ENCODE peak calls at places on chromosomes 13 and 19, in ten cellular contexts. I is cardiac muscle cell, F is neural crest cell, U is HCT116, S is nephron progenitor cell, K is lower lobe of right lung, L is Caco-2, H is epithelial cell of esophagus, R is GM06990, Z is GM13977. T is an unnamed sample.

GRCh38 chr19:29841209-29841558 is 29.4 kb downstream of the CCNE1 start:
- DNase-seq in F (no peak), R (no peak), Z (no peak), U (no peak), L (peak; percentile 67), I (no peak), K (no peak), S (no peak), H (no peak), T (no peak)

GRCh38 chr13:77815330-77815729 is 103.3 kb downstream of the EDNRB start:
- DNase-seq in S (no peak), H (no peak), R (no peak), Z (no peak), I (no peak), K (no peak), L (no peak), F (no peak), U (no peak), T (no peak)

GRCh38 chr19:17910776-17911360 is 21.9 kb upstream of the CCDC124 start:
- DNase-seq in H (no peak), F (no peak), K (no peak), I (no peak), S (no peak), Z (no peak), L (no peak), U (no peak), R (no peak), T (no peak)

GRCh38 chr13:60707878-60708277 is 310.9 kb downstream of the TDRD3 start:
- DNase-seq in I (peak; percentile 23), S (no peak), F (no peak), R (no peak), L (no peak), U (no peak), K (no peak), H (no peak), Z (no peak), T (no peak)

GRCh38 chr13:109667754-109668360 is 118.5 kb downstream of the IRS2 start:
- DNase-seq in S (no peak), I (no peak), H (peak; percentile 34), K (no peak), F (no peak), U (no peak), L (no peak), Z (no peak), R (no peak), T (no peak)

GRCh38 chr13:50914301-50914700 is 4.7 kb downstream of the RNASEH2B start:
- DNase-seq in S (no peak), Z (no peak), I (no peak), R (no peak), U (no peak), L (no peak), K (no peak), H (no peak), F (no peak), T (no peak)

GRCh38 chr19:18438331-18439024 is 545 bp upstream of the ISYNA1 start:
- DNase-seq in F (no peak), I (peak; percentile 80), R (no peak), Z (no peak), K (no peak), H (peak; percentile 69), U (no peak), L (peak; percentile 64), S (peak; percentile 58), T (peak; percentile 40)

GRCh38 chr13:109904218-109904617 is 117.8 kb upstream of the IRS2 start:
- DNase-seq in U (peak; percentile 44), S (no peak), H (peak; percentile 10), R (no peak), Z (no peak), I (no peak), L (no peak), F (no peak), K (no peak), T (no peak)

GRCh38 chr19:22528956-22529355 is 105.2 kb upstream of the ZNF492 start:
- DNase-seq in L (no peak), H (no peak), F (no peak), S (no peak), K (no peak), U (no peak), Z (no peak), I (no peak), R (no peak), T (no peak)

GRCh38 chr19:22530042-22530441 is 104.1 kb upstream of the ZNF492 start:
- DNase-seq in H (no peak), K (no peak), R (no peak), S (no peak), F (no peak), L (no peak), I (no peak), U (no peak), Z (no peak), T (no peak)

GRCh38 chr19:22532388-22533310 is 101.5 kb upstream of the ZNF492 start:
- DNase-seq in R (no peak), F (no peak), Z (no peak), I (no peak), L (no peak), U (no peak), H (no peak), K (peak; percentile 68), S (no peak), T (no peak)

GRCh38 chr19:22533761-22534160 is 100.4 kb upstream of the ZNF492 start:
- DNase-seq in F (no peak), Z (no peak), S (no peak), U (no peak), R (no peak), L (no peak), I (no peak), H (no peak), K (no peak), T (no peak)
- TF ChIP-seq CTCF in F (no peak), Z (no peak), S (no peak), U (no peak), R (no peak), L (no peak), I (no peak), H (no peak), K (no peak), T (no peak)

DNA sequence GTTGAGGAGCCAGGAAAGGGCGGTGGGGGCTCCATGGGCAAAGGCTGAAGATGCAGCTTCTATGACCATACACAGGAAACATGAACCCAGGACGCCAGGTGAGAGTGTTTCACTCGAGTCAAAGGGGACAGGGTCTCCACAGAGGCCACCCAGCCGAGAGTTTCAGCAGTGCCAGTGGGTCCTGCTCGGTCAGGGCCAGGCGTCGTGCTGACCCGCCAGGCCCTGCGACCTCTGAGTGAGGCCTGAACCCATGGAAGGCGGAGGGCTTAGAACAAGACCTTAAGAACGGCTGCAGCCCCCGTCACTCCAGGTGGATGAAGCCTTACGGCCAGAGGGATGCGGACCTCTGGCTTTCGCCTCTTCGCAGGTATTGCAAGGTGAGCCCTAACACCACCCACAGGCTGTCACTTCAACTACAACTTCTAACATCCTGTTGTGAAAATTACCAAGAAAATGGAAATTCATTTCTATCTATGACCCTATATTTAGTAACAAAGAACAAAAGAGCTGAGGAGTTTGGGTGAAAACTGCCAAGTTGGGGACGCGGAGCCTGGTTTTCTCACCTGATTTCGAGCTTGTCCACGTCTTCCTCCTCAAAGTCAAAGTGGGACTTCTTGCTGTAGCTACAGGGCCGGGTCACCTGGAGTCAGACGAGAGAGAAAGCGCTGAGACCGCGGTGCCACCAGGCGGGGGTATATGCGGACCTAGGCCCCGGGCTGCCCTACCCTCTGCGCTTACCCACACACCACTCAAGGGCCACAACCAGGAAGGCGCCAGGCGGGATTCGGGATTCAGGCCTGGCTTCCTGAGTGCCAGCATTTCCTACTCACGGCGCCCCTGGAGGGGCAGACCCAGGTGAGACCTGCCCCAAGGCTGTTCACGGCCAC is 50.1 kb upstream of the C13orf46 start:
- DNase-seq in F (no peak), H (no peak), L (no peak), Z (no peak), I (no peak), R (no peak), K (no peak), S (no peak), U (no peak), T (no peak)
- TF ChIP-seq CTCF in F (no peak), H (no peak), L (no peak), Z (no peak), I (no peak), R (no peak), K (no peak), S (no peak), U (no peak), T (no peak)

GRCh38 chr19:4592445-4592844 is 33.0 kb upstream of the SEMA6B start:
- DNase-seq in I (no peak), K (no peak), U (no peak), R (no peak), S (no peak), H (no peak), Z (no peak), F (no peak), L (no peak), T (no peak)

GRCh38 chr19:4587527-4587926 is 28.0 kb upstream of the SEMA6B start:
- DNase-seq in L (no peak), S (no peak), I (no peak), H (no peak), R (no peak), F (no peak), U (no peak), Z (no peak), K (no peak), T (no peak)

GRCh38 chr19:4591296-4591695 is 31.8 kb upstream of the SEMA6B start:
- DNase-seq in U (no peak), L (no peak), H (no peak), Z (no peak), I (no peak), F (no peak), S (no peak), R (no peak), K (no peak), T (no peak)

GRCh38 chr19:4590559-4590958 is 31.1 kb upstream of the SEMA6B start:
- DNase-seq in I (no peak), Z (no peak), U (no peak), K (no peak), R (no peak), S (no peak), H (no peak), L (no peak), F (no peak), T (no peak)

GRCh38 chr19:4589579-4590410 is 30.3 kb upstream of the SEMA6B start:
- DNase-seq in K (no peak), H (peak; percentile 22), Z (peak; percentile 73), R (no peak), L (peak; percentile 66), S (peak; percentile 59), U (no peak), I (peak; percentile 87), F (peak; percentile 47), T (peak; percentile 48)
- TF ChIP-seq CTCF in K (peak; percentile 19), H (peak; percentile 33), Z (peak; percentile 60), R (peak; percentile 77), L (peak; percentile 70), S (peak; percentile 59), U (peak; percentile 57), I (peak; percentile 42), F (peak; percentile 61), T (peak; percentile 28)

DNA sequence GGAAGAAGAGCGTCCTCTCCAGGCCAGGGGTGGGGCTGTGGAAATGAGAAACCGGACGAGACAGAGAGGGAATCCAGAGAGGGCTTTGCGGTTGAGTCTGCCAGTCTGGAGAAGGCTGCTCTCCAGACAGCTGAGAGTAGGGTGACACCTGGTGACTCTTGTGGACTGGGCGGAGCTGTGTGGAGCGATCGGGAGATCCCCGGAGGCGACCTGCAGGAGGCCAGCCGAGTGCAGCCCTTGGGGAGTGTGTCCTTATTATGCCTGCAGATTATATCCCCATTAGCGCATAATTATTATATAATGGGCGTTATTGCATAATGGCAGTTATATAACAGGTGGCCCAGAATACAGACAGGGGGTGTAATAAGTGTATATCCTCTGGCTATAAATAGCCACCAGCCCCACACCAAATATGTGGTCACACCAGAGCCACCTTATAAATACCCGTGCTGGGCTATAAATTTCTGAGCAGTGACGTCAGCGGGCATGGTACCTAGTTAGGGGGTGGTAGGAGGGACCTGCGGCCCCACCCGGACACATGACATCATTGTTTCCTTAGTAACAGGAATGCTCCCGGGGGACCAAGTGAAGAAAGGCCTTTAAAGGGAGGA is 41.2 kb downstream of the NFIX start:
- DNase-seq in U (peak; percentile 56), Z (no peak), F (no peak), S (no peak), R (no peak), I (no peak), K (peak; percentile 72), H (peak; percentile 75), L (peak; percentile 66), T (peak; percentile 62)
- TF ChIP-seq CTCF in U (peak; percentile 48), Z (no peak), F (no peak), S (no peak), R (no peak), I (no peak), K (no peak), H (peak; percentile 21), L (peak; percentile 52), T (no peak)